ENCODE peak calls at places on chromosomes 2 and 18, in ten cellular contexts. S is PC-3, J is BE2C, C is GM06990, W is pancreas, T is foreskin fibroblast, D is fibroblast of pulmonary artery, Y is thyroid gland, G is HCT116, X is tibial artery. K is an unnamed sample.

GRCh38 chr18:49021433-49022129 is 70.8 kb upstream of the SMAD7 start:
- DNase-seq in S (peak), J (peak), C (no peak), W (peak), T (no peak), D (peak), Y (peak), G (peak), X (peak), K (peak)

GRCh38 chr2:220226076-220226475 is 598.6 kb downstream of the SLC4A3 start:
- DNase-seq in S (peak), J (no peak), C (no peak), W (no peak), T (no peak), D (no peak), Y (no peak), G (no peak), X (no peak), K (no peak)

GRCh38 chr2:156466739-156467405 is 30.7 kb downstream of the GPD2 start:
- DNase-seq in S (peak), J (no peak), C (no peak), W (no peak), T (no peak), D (peak), Y (peak), G (no peak), X (no peak), K (no peak)

GRCh38 chr2:196136151-196136550 is 35.2 kb downstream of the STK17B start:
- DNase-seq in S (no peak), J (no peak), C (no peak), W (no peak), T (no peak), D (no peak), Y (no peak), G (no peak), X (no peak), K (no peak)

GRCh38 chr2:161233858-161234431 is 73.7 kb downstream of the TANK start:
- DNase-seq in S (no peak), J (no peak), C (no peak), W (no peak), T (no peak), D (no peak), Y (no peak), G (no peak), X (no peak), K (no peak)

GRCh38 chr2:3659447-3660432 is 1.7 kb downstream of the ALLC start:
- DNase-seq in S (no peak), J (no peak), C (no peak), W (no peak), T (no peak), D (no peak), Y (peak), G (no peak), X (peak), K (no peak)

GRCh38 chr2:222518570-222519381 is 94.4 kb downstream of the SGPP2 start:
- DNase-seq in S (peak), J (no peak), C (no peak), W (no peak), T (no peak), D (peak), Y (peak), G (peak), X (no peak), K (no peak)

GRCh38 chr2:229610359-229610758 is 104.0 kb downstream of the DNER start:
- DNase-seq in S (peak), J (no peak), C (no peak), W (no peak), T (no peak), D (peak), Y (no peak), G (no peak), X (no peak), K (no peak)

GRCh38 chr2:118474151-118474561 is 373.3 kb downstream of the EN1 start:
- DNase-seq in S (no peak), J (no peak), C (no peak), W (no peak), T (no peak), D (no peak), Y (no peak), G (no peak), X (no peak), K (no peak)

GRCh38 chr2:101053117-101053516 is 51.0 kb downstream of the RPL31 start:
- DNase-seq in S (no peak), J (no peak), C (no peak), W (no peak), T (no peak), D (no peak), Y (no peak), G (no peak), X (no peak), K (no peak)

GRCh38 chr2:127320586-127321275 is 26.8 kb upstream of the ERCC3 start:
- DNase-seq in S (no peak), J (no peak), C (no peak), W (no peak), T (no peak), D (peak), Y (no peak), G (no peak), X (no peak), K (no peak)

GRCh38 chr2:28621172-28622100 is 125.6 kb downstream of the PLB1 start:
- DNase-seq in S (peak), J (no peak), C (no peak), W (peak), T (peak), D (peak), Y (peak), G (peak), X (peak), K (no peak)

GRCh38 chr2:157470321-157470720 is 26.4 kb upstream of the CYTIP start:
- DNase-seq in S (no peak), J (no peak), C (peak), W (no peak), T (no peak), D (no peak), Y (no peak), G (no peak), X (no peak), K (peak)

GRCh38 chr2:181891966-181892794 is 650 bp downstream of the ITPRID2 start:
- DNase-seq in S (peak), J (peak), C (peak), W (peak), T (peak), D (peak), Y (peak), G (peak), X (peak), K (peak)
- TF ChIP-seq CTCF in S (peak), J (no peak), C (peak), W (no peak), T (peak), D (no peak), Y (no peak), G (peak), X (peak), K (peak)

DNA sequence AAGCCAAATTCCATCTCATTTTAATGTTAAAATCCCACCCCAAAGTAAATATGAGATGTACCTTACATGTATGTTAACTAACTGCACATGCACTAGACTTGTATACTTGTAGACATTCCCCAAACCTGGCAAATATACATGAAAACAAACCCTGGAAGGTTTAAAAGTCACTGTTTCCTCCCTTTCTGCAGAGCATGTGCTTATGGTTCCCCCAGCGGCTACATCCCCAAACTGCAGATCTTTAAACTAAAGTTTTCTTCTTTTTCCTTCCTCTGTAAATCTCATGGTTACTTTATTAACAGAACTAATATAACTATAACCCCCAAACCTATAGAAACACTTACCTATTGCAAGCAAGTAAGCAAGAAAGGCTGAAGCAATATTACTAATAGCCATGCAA is 731.5 kb downstream of the LRP1B start:
- DNase-seq in S (peak), J (no peak), C (no peak), W (no peak), T (no peak), D (peak), Y (no peak), G (no peak), X (no peak), K (no peak)
- TF ChIP-seq CTCF in S (peak), J (no peak), C (peak), W (no peak), T (peak), D (peak), Y (no peak), G (peak), X (no peak), K (no peak)

GRCh38 chr2:128406629-128407252 is 88.1 kb upstream of the HS6ST1 start:
- DNase-seq in S (no peak), J (no peak), C (no peak), W (no peak), T (no peak), D (no peak), Y (no peak), G (no peak), X (peak), K (no peak)

GRCh38 chr2:128404709-128405466 is 86.2 kb upstream of the HS6ST1 start:
- DNase-seq in S (no peak), J (no peak), C (no peak), W (no peak), T (no peak), D (no peak), Y (no peak), G (no peak), X (peak), K (no peak)

GRCh38 chr2:128403814-128404708 is 85.4 kb upstream of the HS6ST1 start:
- DNase-seq in S (no peak), J (no peak), C (no peak), W (no peak), T (no peak), D (no peak), Y (no peak), G (no peak), X (peak), K (no peak)

GRCh38 chr2:128405981-128406601 is 87.4 kb upstream of the HS6ST1 start:
- DNase-seq in S (no peak), J (no peak), C (no peak), W (no peak), T (no peak), D (no peak), Y (no peak), G (no peak), X (peak), K (no peak)

GRCh38 chr2:128405467-128405900 is 86.8 kb upstream of the HS6ST1 start:
- DNase-seq in S (no peak), J (no peak), C (no peak), W (no peak), T (no peak), D (no peak), Y (no peak), G (no peak), X (peak), K (no peak)
- TF ChIP-seq CTCF in S (no peak), J (no peak), C (no peak), W (no peak), T (no peak), D (no peak), Y (no peak), G (no peak), X (no peak), K (no peak)

DNA sequence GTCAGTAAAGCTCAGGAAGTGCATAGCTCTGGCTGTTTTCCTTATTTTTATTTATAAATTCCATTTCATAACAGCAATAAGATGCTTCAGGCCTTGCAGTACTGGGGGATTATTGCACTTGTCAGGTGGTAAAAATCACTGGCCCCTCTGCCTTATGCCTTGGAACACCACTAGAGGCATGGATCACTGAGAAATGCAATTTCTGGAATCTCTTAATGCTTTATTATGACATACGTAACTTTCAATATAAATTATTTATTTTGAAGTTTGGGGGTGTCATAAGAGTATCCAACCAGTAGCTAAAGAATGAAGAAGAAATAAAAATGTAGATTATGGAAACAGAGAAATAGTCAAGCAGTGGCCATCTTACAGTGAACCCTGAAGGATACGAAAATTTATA is 183.1 kb downstream of the FIGN start:
- DNase-seq in S (no peak), J (no peak), C (no peak), W (no peak), T (no peak), D (no peak), Y (no peak), G (no peak), X (no peak), K (no peak)
- TF ChIP-seq CTCF in S (no peak), J (no peak), C (no peak), W (no peak), T (no peak), D (peak), Y (no peak), G (no peak), X (no peak), K (no peak)